ENCODE peak calls at places on chromosomes 5 and 9, in nine cellular contexts. I, G, T, N, C, K, F, B and O are unnamed samples.

GRCh38 chr5:32961066-32961429 is 249.9 kb downstream of the NPR3 start:
- DNase-seq in I (no peak), G (no peak), T (no peak), N (no peak), C (no peak), K (no peak), F (no peak), B (no peak), O (no peak)

GRCh38 chr5:82351754-82352145 is 73.6 kb upstream of the RPS23 start:
- DNase-seq in I (no peak), G (no peak), T (no peak), N (no peak), C (peak), K (no peak), F (peak), B (no peak), O (peak)

GRCh38 chr9:99762470-99762869 is 59.2 kb upstream of the NR4A3 start:
- DNase-seq in I (no peak), G (no peak), T (no peak), N (no peak), C (no peak), K (no peak), F (no peak), B (no peak), O (no peak)

GRCh38 chr9:17229945-17230560 is 95.2 kb downstream of the CNTLN start:
- DNase-seq in I (no peak), G (no peak), T (no peak), N (no peak), C (no peak), K (no peak), F (peak), B (no peak), O (no peak)

GRCh38 chr9:77433675-77434445 is 214.3 kb downstream of the GNA14 start:
- DNase-seq in I (peak), G (peak), T (no peak), N (peak), C (peak), K (no peak), F (peak), B (no peak), O (peak)

GRCh38 chr5:126883801-126884200 is 106.9 kb downstream of the LMNB1 start:
- DNase-seq in I (no peak), G (no peak), T (no peak), N (no peak), C (no peak), K (no peak), F (no peak), B (no peak), O (peak)

GRCh38 chr5:125045647-125046046 is 299.2 kb upstream of the ZNF608 start:
- DNase-seq in I (no peak), G (no peak), T (no peak), N (no peak), C (no peak), K (no peak), F (no peak), B (no peak), O (peak)

GRCh38 chr9:76456202-76456926 is 2.6 kb upstream of the GCNT1 start:
- DNase-seq in I (peak), G (no peak), T (no peak), N (peak), C (peak), K (peak), F (peak), B (no peak), O (peak)

GRCh38 chr5:98108497-98108896 is 665.0 kb upstream of the RGMB start:
- DNase-seq in I (no peak), G (no peak), T (no peak), N (no peak), C (no peak), K (no peak), F (no peak), B (no peak), O (peak)

GRCh38 chr5:51039915-51040314 is 343.3 kb upstream of the ISL1 start:
- DNase-seq in I (no peak), G (no peak), T (no peak), N (no peak), C (no peak), K (no peak), F (no peak), B (no peak), O (no peak)

GRCh38 chr9:35705372-35705771 is 15.6 kb upstream of the TPM2 start:
- DNase-seq in I (no peak), G (no peak), T (no peak), N (no peak), C (no peak), K (no peak), F (no peak), B (no peak), O (no peak)

GRCh38 chr9:95086564-95086955 is 230.9 kb downstream of the FANCC start:
- DNase-seq in I (no peak), G (no peak), T (no peak), N (no peak), C (no peak), K (peak), F (no peak), B (peak), O (no peak)

GRCh38 chr5:531101-531748 is 7.0 kb upstream of the SLC9A3 start:
- DNase-seq in I (no peak), G (no peak), T (no peak), N (no peak), C (no peak), K (peak), F (no peak), B (no peak), O (no peak)

GRCh38 chr5:39157679-39158078 is 61.7 kb downstream of the FYB1 start:
- DNase-seq in I (no peak), G (no peak), T (no peak), N (no peak), C (no peak), K (no peak), F (no peak), B (no peak), O (no peak)

GRCh38 chr9:135338546-135338945 is 141.0 kb upstream of the PPP1R26 start:
- DNase-seq in I (peak), G (peak), T (no peak), N (no peak), C (no peak), K (peak), F (no peak), B (peak), O (no peak)

GRCh38 chr5:96017951-96018350 is 56.3 kb upstream of the ELL2 start:
- DNase-seq in I (no peak), G (no peak), T (no peak), N (no peak), C (no peak), K (no peak), F (no peak), B (no peak), O (no peak)

GRCh38 chr9:73841018-73841417 is 656.1 kb upstream of the RORB start:
- DNase-seq in I (no peak), G (no peak), T (no peak), N (no peak), C (no peak), K (no peak), F (peak), B (no peak), O (no peak)

GRCh38 chr5:168427224-168427623 is 59.0 kb upstream of the RARS1 start:
- DNase-seq in I (no peak), G (no peak), T (no peak), N (no peak), C (no peak), K (no peak), F (no peak), B (no peak), O (no peak)

GRCh38 chr9:116693233-116693731 is 6.2 kb downstream of the TRIM32 start:
- DNase-seq in I (no peak), G (no peak), T (no peak), N (no peak), C (no peak), K (no peak), F (no peak), B (no peak), O (peak)

GRCh38 chr5:172478256-172478655 is 23.9 kb upstream of the SH3PXD2B start:
- DNase-seq in I (no peak), G (no peak), T (no peak), N (no peak), C (no peak), K (no peak), F (no peak), B (no peak), O (no peak)

GRCh38 chr5:114449836-114450515 is 88.1 kb downstream of the KCNN2 start:
- DNase-seq in I (peak), G (peak), T (peak), N (peak), C (peak), K (peak), F (peak), B (no peak), O (peak)

GRCh38 chr9:72355153-72355552 is 9.9 kb downstream of the ZFAND5 start:
- DNase-seq in I (no peak), G (no peak), T (no peak), N (no peak), C (no peak), K (no peak), F (no peak), B (no peak), O (no peak)

GRCh38 chr5:20128346-20128745 is 140.3 kb upstream of the CDH18 start:
- DNase-seq in I (no peak), G (no peak), T (no peak), N (no peak), C (no peak), K (no peak), F (no peak), B (no peak), O (no peak)

GRCh38 chr5:96254980-96255681 is 177.9 kb downstream of the PCSK1 start:
- DNase-seq in I (peak), G (no peak), T (no peak), N (no peak), C (no peak), K (no peak), F (no peak), B (no peak), O (peak)

GRCh38 chr5:122192883-122193496 is 63.6 kb downstream of the ZNF474 start:
- DNase-seq in I (no peak), G (no peak), T (no peak), N (no peak), C (peak), K (no peak), F (peak), B (no peak), O (peak)

GRCh38 chr5:134149571-134150303 is 27.0 kb downstream of the SKP1 start:
- DNase-seq in I (peak), G (no peak), T (no peak), N (no peak), C (no peak), K (peak), F (no peak), B (no peak), O (no peak)

GRCh38 chr9:138120072-138120471 is 242.5 kb downstream of the CACNA1B start:
- DNase-seq in I (no peak), G (no peak), T (no peak), N (no peak), C (no peak), K (no peak), F (no peak), B (no peak), O (no peak)

GRCh38 chr5:76305264-76305663 is 97.8 kb upstream of the IQGAP2 start:
- DNase-seq in I (no peak), G (no peak), T (no peak), N (no peak), C (no peak), K (no peak), F (no peak), B (no peak), O (no peak)

GRCh38 chr9:4299006-4299795 is 667 bp downstream of the GLIS3 start:
- DNase-seq in I (peak), G (peak), T (peak), N (peak), C (no peak), K (peak), F (peak), B (peak), O (peak)

GRCh38 chr9:5510360-5510931 is at the start of gene PDCD1LG2:
- DNase-seq in I (no peak), G (no peak), T (no peak), N (no peak), C (no peak), K (no peak), F (no peak), B (no peak), O (peak)
- TF ChIP-seq POLR2AphosphoS5 in I (no peak), G (no peak), T (no peak), N (no peak), C (no peak), K (no peak), F (no peak), B (no peak), O (peak)

DNA sequence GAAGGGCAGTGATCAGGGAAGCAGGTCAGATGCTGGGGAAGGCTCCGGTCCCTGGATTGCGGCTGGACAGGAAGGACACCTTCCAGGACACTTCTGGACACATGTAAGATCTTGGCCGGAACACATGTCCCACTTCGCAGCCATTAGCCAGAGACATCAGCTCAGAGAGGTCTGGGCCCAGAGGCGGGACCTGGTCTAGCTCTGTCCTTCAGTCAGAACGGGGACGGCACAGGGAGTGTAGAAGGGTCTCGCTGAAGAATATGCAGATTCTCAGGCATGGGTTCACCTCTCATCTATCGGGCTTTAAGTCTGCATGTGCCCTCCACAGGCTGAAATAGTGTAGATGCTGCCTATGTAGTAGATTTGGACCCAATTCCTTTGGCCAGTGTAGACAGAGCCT is 73.3 kb downstream of the NTNG2 start:
- DNase-seq in I (no peak), G (no peak), T (no peak), N (no peak), C (no peak), K (peak), F (no peak), B (no peak), O (no peak)
- TF ChIP-seq POLR2AphosphoS5 in I (no peak), G (no peak), T (no peak), N (no peak), C (no peak), K (no peak), F (no peak), B (no peak), O (no peak)

GRCh38 chr9:33489070-33489469 is 15.3 kb upstream of the NOL6 start:
- DNase-seq in I (no peak), G (no peak), T (no peak), N (no peak), C (no peak), K (no peak), F (no peak), B (no peak), O (no peak)
- TF ChIP-seq POLR2AphosphoS5 in I (no peak), G (no peak), T (no peak), N (no peak), C (no peak), K (no peak), F (no peak), B (no peak), O (no peak)

GRCh38 chr5:132389051-132389331 is 19.5 kb downstream of the SLC22A5 start:
- DNase-seq in I (no peak), G (no peak), T (no peak), N (no peak), C (no peak), K (no peak), F (no peak), B (no peak), O (no peak)

GRCh38 chr5:132387649-132388117 is 18.2 kb downstream of the SLC22A5 start:
- DNase-seq in I (peak), G (peak), T (no peak), N (peak), C (peak), K (no peak), F (no peak), B (peak), O (peak)

GRCh38 chr5:132388244-132389050 is 18.9 kb downstream of the SLC22A5 start:
- DNase-seq in I (no peak), G (no peak), T (no peak), N (peak), C (no peak), K (no peak), F (no peak), B (peak), O (peak)

GRCh38 chr5:132385321-132386105 is 16.0 kb downstream of the SLC22A5 start:
- DNase-seq in I (peak), G (peak), T (peak), N (peak), C (no peak), K (peak), F (peak), B (no peak), O (peak)

DNA sequence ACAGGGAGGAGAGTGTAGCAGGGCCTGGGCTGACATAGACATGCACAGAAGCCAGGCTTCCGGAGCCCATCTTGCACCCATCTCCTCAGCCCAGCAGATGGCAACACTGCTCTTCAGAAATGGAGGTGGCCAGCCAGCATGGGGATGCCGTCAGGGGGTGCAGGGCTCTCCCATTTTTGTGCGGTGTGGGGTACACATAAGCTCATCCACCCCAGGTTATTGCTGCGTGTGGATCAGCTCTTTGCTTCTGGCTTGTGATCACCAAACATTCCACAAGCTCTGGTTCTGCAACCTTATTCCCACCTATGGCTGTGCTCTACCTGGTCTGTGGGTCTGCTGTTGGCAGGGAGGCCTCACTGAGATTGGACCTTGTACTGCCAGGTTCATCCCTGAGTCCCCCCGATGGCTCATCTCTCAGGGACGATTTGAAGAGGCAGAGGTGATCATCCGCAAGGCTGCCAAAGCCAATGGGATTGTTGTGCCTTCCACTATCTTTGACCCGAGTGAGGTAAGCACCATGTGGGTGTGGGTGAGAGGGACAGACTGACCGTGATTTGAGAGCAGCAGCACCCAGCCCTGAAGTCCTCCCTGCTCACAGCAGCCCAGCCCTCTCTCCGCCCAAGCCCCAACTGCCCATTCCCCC is 17.3 kb downstream of the SLC22A5 start:
- DNase-seq in I (peak), G (peak), T (peak), N (peak), C (peak), K (peak), F (peak), B (peak), O (peak)
- TF ChIP-seq POLR2AphosphoS5 in I (peak), G (no peak), T (no peak), N (no peak), C (no peak), K (no peak), F (no peak), B (no peak), O (peak)

GRCh38 chr5:102858808-102859207 is 103.7 kb downstream of the PAM start:
- DNase-seq in I (no peak), G (no peak), T (no peak), N (no peak), C (no peak), K (no peak), F (no peak), B (no peak), O (no peak)

GRCh38 chr5:102858221-102858620 is 103.1 kb downstream of the PAM start:
- DNase-seq in I (no peak), G (no peak), T (no peak), N (no peak), C (no peak), K (no peak), F (peak), B (no peak), O (no peak)

GRCh38 chr5:102855684-102856373 is 100.7 kb downstream of the PAM start:
- DNase-seq in I (no peak), G (no peak), T (no peak), N (no peak), C (no peak), K (no peak), F (no peak), B (no peak), O (peak)

GRCh38 chr5:102856374-102856748 is 101.3 kb downstream of the PAM start:
- DNase-seq in I (no peak), G (no peak), T (no peak), N (no peak), C (no peak), K (no peak), F (no peak), B (no peak), O (peak)

GRCh38 chr5:102857090-102857818 is 102.1 kb downstream of the PAM start:
- DNase-seq in I (no peak), G (no peak), T (no peak), N (peak), C (no peak), K (no peak), F (no peak), B (peak), O (no peak)
- TF ChIP-seq POLR2AphosphoS5 in I (peak), G (no peak), T (no peak), N (peak), C (no peak), K (no peak), F (no peak), B (peak), O (no peak)